ENCODE peak calls at places on chromosome 18, in ten cellular contexts. A is neural progenitor cell; K is AG09309; M is skeletal muscle cell; B is Jurkat, Clone E6-1; P is brain microvascular endothelial cell; T is cardiac muscle cell; N is bronchial epithelial cell; Q is mucosa of descending colon; F is adrenal gland. H is an unnamed sample.

GRCh38 chr18:23822590-23823385 is 133.5 kb downstream of the LAMA3 start:
- DNase-seq in A (no peak), K (no peak), M (no peak), B (no peak), P (no peak), T (no peak), N (peak; percentile 29), Q (no peak), F (no peak), H (peak; percentile 43)

GRCh38 chr18:57581301-57581934 is 5.1 kb downstream of the FECH start:
- DNase-seq in A (no peak), K (no peak), M (no peak), B (peak; percentile 50), P (no peak), T (no peak), N (no peak), Q (no peak), F (no peak), H (no peak)

GRCh38 chr18:63379639-63379962 is 12.6 kb upstream of the KDSR start:
- DNase-seq in A (no peak), K (no peak), M (no peak), B (no peak), P (no peak), T (no peak), N (peak; percentile 12), Q (no peak), F (no peak), H (no peak)

GRCh38 chr18:38940863-38941531 is 1375.4 kb upstream of the CELF4 start:
- DNase-seq in A (no peak), K (no peak), M (peak; percentile 54), B (no peak), P (peak; percentile 90), T (no peak), N (peak; percentile 98), Q (no peak), F (no peak), H (peak; percentile 54)

GRCh38 chr18:3012306-3012919 is 531 bp downstream of the LPIN2 start:
- DNase-seq in A (no peak), K (no peak), M (no peak), B (no peak), P (no peak), T (no peak), N (no peak), Q (peak; percentile 75), F (peak; percentile 62), H (peak; percentile 67)

GRCh38 chr18:26175481-26175880 is 41.8 kb downstream of the PSMA8 start:
- DNase-seq in A (no peak), K (no peak), M (no peak), B (no peak), P (no peak), T (no peak), N (no peak), Q (no peak), F (no peak), H (no peak)

GRCh38 chr18:63236990-63237389 is 82.6 kb downstream of the BCL2 start:
- DNase-seq in A (no peak), K (no peak), M (no peak), B (no peak), P (no peak), T (no peak), N (no peak), Q (no peak), F (no peak), H (peak; percentile 19)

GRCh38 chr18:56108486-56109367 is 520.7 kb upstream of the TCF4 start:
- DNase-seq in A (no peak), K (no peak), M (no peak), B (no peak), P (no peak), T (no peak), N (no peak), Q (no peak), F (no peak), H (no peak)

GRCh38 chr18:79610461-79611039 is 69.1 kb upstream of the CTDP1 start:
- DNase-seq in A (no peak), K (no peak), M (no peak), B (no peak), P (no peak), T (no peak), N (no peak), Q (peak; percentile 37), F (no peak), H (no peak)
- H3K4me3 ChIP-seq in A (no peak overlapping the region), K (no peak overlapping the region), M (no peak overlapping the region), B (no peak overlapping the region), P (no peak overlapping the region), T (no peak overlapping the region), N (no peak overlapping the region), Q (no peak overlapping the region), F (no peak overlapping the region), H (no peak overlapping the region)

GRCh38 chr18:48928787-48929186 is 22.0 kb downstream of the SMAD7 start:
- DNase-seq in A (peak; percentile 35), K (no peak), M (no peak), B (peak; percentile 76), P (no peak), T (no peak), N (peak; percentile 81), Q (peak; percentile 90), F (peak; percentile 40), H (no peak)
- H3K4me3 ChIP-seq in A (no peak overlapping the region), K (no peak overlapping the region), M (no peak overlapping the region), B (no peak overlapping the region), P (no peak overlapping the region), T (no peak overlapping the region), N (no peak overlapping the region), Q (no peak overlapping the region), F (no peak overlapping the region), H (no peak overlapping the region)

DNA sequence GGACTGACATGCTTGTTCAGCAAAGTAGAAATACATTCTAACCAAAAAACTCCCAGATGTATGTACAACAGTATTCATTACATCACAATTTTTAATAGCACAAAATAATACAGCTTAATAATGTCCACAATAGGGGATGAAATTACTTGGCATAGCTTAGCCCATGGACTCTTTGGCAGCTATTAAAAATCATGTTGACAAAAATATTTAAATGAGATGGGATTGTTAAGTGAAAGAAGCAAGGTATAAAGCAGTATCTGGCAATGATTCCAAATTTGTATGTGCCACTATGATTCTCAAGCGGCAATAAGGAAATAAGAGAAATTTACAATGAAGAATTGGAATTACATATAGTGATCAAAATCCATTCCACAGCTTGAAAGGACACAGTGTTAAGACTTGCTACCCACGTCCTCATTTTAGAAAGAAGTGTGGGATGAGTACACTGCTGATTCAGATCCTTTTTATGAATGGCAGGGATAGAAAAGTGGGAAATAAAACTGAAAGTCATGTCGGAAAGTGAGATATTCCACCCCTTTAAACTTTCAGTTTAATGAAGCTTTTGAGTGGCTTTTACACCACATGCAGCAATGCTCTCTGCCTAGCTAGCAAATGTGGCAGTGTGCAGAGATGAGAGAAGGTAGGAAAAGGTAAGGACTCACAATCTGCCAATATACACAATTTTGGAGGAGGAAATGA is 2.4 kb downstream of the GAREM1 start:
- DNase-seq in A (no peak), K (no peak), M (no peak), B (no peak), P (no peak), T (no peak), N (peak; percentile 13), Q (no peak), F (no peak), H (no peak)
- H3K4me3 ChIP-seq in A (peak overlapping the region; percentile 97), K (no peak overlapping the region), M (peak overlapping the region; percentile 75), B (no peak overlapping the region), P (peak overlapping the region; percentile 70), T (peak overlapping the region; percentile 100), N (peak overlapping the region; percentile 81), Q (no peak overlapping the region), F (no peak overlapping the region), H (no peak overlapping the region)

GRCh38 chr18:76983613-76984051 is 149.0 kb downstream of the MBP start:
- DNase-seq in A (no peak), K (no peak), M (no peak), B (no peak), P (no peak), T (no peak), N (no peak), Q (no peak), F (no peak), H (no peak)

GRCh38 chr18:76982038-76982437 is 150.5 kb downstream of the MBP start:
- DNase-seq in A (no peak), K (no peak), M (no peak), B (no peak), P (no peak), T (no peak), N (no peak), Q (no peak), F (peak; percentile 6), H (no peak)

GRCh38 chr18:76984193-76985155 is 148.1 kb downstream of the MBP start:
- DNase-seq in A (no peak), K (no peak), M (no peak), B (no peak), P (no peak), T (no peak), N (no peak), Q (peak; percentile 50), F (no peak), H (no peak)

GRCh38 chr18:76981388-76981968 is 151.1 kb downstream of the MBP start:
- DNase-seq in A (no peak), K (no peak), M (no peak), B (no peak), P (no peak), T (no peak), N (no peak), Q (peak; percentile 63), F (peak; percentile 12), H (no peak)

GRCh38 chr18:76983184-76983583 is 149.4 kb downstream of the MBP start:
- DNase-seq in A (peak; percentile 87), K (peak; percentile 11), M (peak; percentile 31), B (peak; percentile 73), P (peak; percentile 71), T (peak; percentile 80), N (peak; percentile 92), Q (peak; percentile 92), F (peak; percentile 84), H (peak; percentile 94)
- H3K4me3 ChIP-seq in A (peak overlapping the region; percentile 27), K (no peak overlapping the region), M (no peak overlapping the region), B (no peak overlapping the region), P (no peak overlapping the region), T (no peak overlapping the region), N (no peak overlapping the region), Q (no peak overlapping the region), F (no peak overlapping the region), H (peak overlapping the region; percentile 25)

DNA sequence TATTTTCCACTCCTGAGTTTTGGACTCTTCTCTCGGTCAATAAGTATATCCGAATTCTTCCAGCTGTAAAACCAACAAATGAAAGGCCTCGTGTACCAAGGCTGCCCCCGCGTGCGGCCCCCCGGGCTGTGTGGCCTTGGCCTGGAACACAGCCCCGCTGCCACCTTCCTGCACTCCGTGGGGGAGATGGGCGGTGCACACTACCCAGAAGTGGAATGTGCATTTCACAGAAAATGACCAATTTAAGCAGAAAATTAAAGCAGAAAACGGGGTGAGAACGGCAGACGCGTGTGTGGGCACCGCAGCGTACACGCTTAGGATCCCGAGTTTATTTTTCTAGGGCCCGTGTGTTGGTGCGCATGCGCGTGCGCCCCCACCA is 34.4 kb upstream of the ZNF516 start:
- DNase-seq in A (no peak), K (no peak), M (no peak), B (no peak), P (no peak), T (no peak), N (no peak), Q (no peak), F (no peak), H (no peak)
- H3K4me3 ChIP-seq in A (no peak overlapping the region), K (no peak overlapping the region), M (peak overlapping the region; percentile 51), B (no peak overlapping the region), P (no peak overlapping the region), T (no peak overlapping the region), N (no peak overlapping the region), Q (no peak overlapping the region), F (no peak overlapping the region), H (no peak overlapping the region)

GRCh38 chr18:74803769-74804168 is 206.1 kb downstream of the ZNF407 start:
- DNase-seq in A (no peak), K (no peak), M (no peak), B (no peak), P (no peak), T (no peak), N (no peak), Q (no peak), F (peak; percentile 32), H (peak; percentile 7)
- H3K4me3 ChIP-seq in A (no peak overlapping the region), K (no peak overlapping the region), M (no peak overlapping the region), B (no peak overlapping the region), P (no peak overlapping the region), T (no peak overlapping the region), N (no peak overlapping the region), Q (no peak overlapping the region), F (no peak overlapping the region), H (no peak overlapping the region)